ENCODE peak calls at places on chromosomes 3 and 15, in five cellular contexts. J, Q, F, K and L are unnamed samples.
A peak's percentile ranks its signal among the peaks of the same experiment; 100 is the strongest.

GRCh38 chr3:136152176-136152843 is 43.8 kb downstream of the MSL2 start:
- DNase-seq in J (no peak), Q (no peak), F (no peak), K (peak; percentile 28), L (no peak)

GRCh38 chr3:195001961-195002861 is 268.7 kb downstream of the XXYLT1 start:
- DNase-seq in J (peak; percentile 80), Q (peak; percentile 65), F (peak; percentile 18), K (peak; percentile 36), L (peak; percentile 82)

GRCh38 chr3:73687081-73688004 is 62.6 kb upstream of the PDZRN3 start:
- DNase-seq in J (no peak), Q (no peak), F (no peak), K (peak; percentile 59), L (no peak)

GRCh38 chr15:56052389-56053045 is 59.1 kb upstream of the NEDD4 start:
- DNase-seq in J (peak; percentile 56), Q (peak; percentile 13), F (no peak), K (peak; percentile 77), L (peak; percentile 60)

GRCh38 chr3:153443961-153444360 is 281.9 kb downstream of the RAP2B start:
- DNase-seq in J (peak; percentile 18), Q (peak; percentile 5), F (no peak), K (peak; percentile 25), L (peak; percentile 65)

GRCh38 chr3:45679805-45680204 is 9.4 kb upstream of the SACM1L start:
- DNase-seq in J (no peak), Q (no peak), F (no peak), K (no peak), L (no peak)

GRCh38 chr3:64686446-64686908 is 1.3 kb downstream of the ADAMTS9 start:
- DNase-seq in J (peak; percentile 77), Q (peak; percentile 18), F (peak; percentile 63), K (no peak), L (peak; percentile 16)

GRCh38 chr3:47780727-47781325 is 867 bp downstream of the SMARCC1 start:
- DNase-seq in J (peak; percentile 72), Q (peak; percentile 44), F (peak; percentile 37), K (peak; percentile 36), L (no peak)

GRCh38 chr3:141368925-141369794 is 856 bp downstream of the ZBTB38 start:
- DNase-seq in J (peak; percentile 77), Q (no peak), F (no peak), K (peak; percentile 90), L (peak; percentile 5)

GRCh38 chr3:143507735-143508580 is 340.3 kb downstream of the SLC9A9 start:
- DNase-seq in J (no peak), Q (no peak), F (no peak), K (peak; percentile 70), L (no peak)

GRCh38 chr15:67520276-67520975 is 505 bp upstream of the C15orf61 start:
- DNase-seq in J (no peak), Q (no peak), F (no peak), K (peak; percentile 40), L (no peak)

GRCh38 chr3:111045564-111045963 is 26.1 kb upstream of the NECTIN3 start:
- DNase-seq in J (no peak), Q (no peak), F (no peak), K (peak; percentile 4), L (no peak)

GRCh38 chr15:44029003-44029402 is 166.1 kb downstream of the FRMD5 start:
- DNase-seq in J (peak; percentile 73), Q (no peak), F (no peak), K (no peak), L (no peak)

GRCh38 chr15:96564546-96564945 is 234.0 kb downstream of the NR2F2 start:
- DNase-seq in J (no peak), Q (no peak), F (no peak), K (no peak), L (no peak)

GRCh38 chr3:32443471-32443870 is 51.8 kb downstream of the CMTM7 start:
- DNase-seq in J (peak; percentile 96), Q (no peak), F (no peak), K (peak; percentile 39), L (no peak)

GRCh38 chr15:66859688-66860253 is 157.7 kb downstream of the SMAD6 start:
- DNase-seq in J (no peak), Q (no peak), F (no peak), K (no peak), L (no peak)

GRCh38 chr15:77185242-77185785 is 114.4 kb upstream of the TSPAN3 start:
- DNase-seq in J (peak; percentile 29), Q (no peak), F (no peak), K (no peak), L (no peak)

GRCh38 chr15:75745305-75745704 is 32.7 kb upstream of the CSPG4 start:
- DNase-seq in J (no peak), Q (no peak), F (no peak), K (no peak), L (no peak)

GRCh38 chr3:112470791-112471190 is 28.5 kb downstream of the BTLA start:
- DNase-seq in J (no peak), Q (no peak), F (no peak), K (no peak), L (no peak)

DNA sequence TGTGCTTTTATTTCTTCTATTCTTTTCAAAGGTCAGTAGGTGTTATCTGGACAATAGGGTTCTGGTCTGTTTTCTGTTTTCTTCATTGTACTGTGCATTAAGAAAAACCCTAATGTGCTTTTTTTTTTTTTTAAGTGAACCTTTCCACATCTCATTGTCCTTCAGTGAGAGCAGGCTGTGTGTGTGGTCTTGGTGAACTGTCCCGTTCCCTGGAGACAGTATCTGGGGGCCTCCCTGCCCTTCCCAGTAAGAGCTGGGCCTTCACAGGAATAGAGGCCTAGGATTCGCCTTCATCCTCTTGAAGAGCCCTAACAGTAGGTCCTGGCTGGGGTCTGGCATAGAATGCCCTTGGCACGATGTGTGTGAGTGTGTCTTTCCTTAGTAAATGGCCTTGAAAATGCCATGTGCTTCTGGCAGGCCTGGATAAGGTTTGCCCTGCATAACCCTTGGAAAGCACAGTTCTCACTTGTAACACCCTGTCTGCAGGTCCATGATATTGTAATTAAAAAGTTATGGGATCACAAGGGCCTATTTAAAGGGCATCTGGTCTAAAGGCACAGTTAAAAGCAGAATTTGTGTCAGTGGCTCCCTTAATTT is 81.2 kb downstream of the IGF1R start:
- DNase-seq in J (peak; percentile 44), Q (no peak), F (no peak), K (no peak), L (no peak)
- H3K9ac ChIP-seq in J (no peak overlapping the region), Q (no peak overlapping the region), F (no peak overlapping the region), K (no peak overlapping the region), L (no peak overlapping the region)

GRCh38 chr3:5145120-5145519 is 23.0 kb downstream of the ARL8B start:
- DNase-seq in J (no peak), Q (no peak), F (no peak), K (no peak), L (no peak)
- H3K9me3 ChIP-seq in J (no peaks in the 10 kb centered on the region), Q (no peaks in the 10 kb centered on the region), F (peaks cover 5% of the 10 kb centered on the region), K (no peaks in the 10 kb centered on the region), L (no peaks in the 10 kb centered on the region)

GRCh38 chr15:70098461-70099166 is 897 bp upstream of the TLE3 start:
- DNase-seq in J (peak; percentile 48), Q (peak; percentile 86), F (peak; percentile 76), K (peak; percentile 33), L (peak; percentile 24)
- H3K9ac ChIP-seq in J (peak overlapping the region; percentile 83), Q (peak overlapping the region; percentile 94), F (peak overlapping the region; percentile 85), K (peak overlapping the region; percentile 68), L (peak overlapping the region; percentile 99)

DNA sequence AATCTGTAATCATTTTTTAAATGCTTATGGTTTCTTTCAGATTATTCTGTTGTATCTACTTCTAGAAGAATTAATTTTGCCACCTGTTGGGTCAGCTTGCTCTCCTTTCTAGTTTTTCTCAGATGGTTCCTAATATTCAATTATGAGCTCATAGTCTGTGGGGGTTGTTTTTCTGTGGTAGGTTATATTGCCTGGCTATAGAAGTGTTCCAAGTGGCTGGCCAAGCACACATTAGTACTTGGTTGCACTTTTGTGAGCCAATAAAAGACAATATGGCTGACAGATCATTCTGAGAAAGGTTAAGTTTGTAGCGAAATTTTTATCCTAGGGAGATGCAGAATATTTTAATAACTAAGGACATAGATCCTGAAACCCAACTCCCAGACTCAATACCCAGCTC is 31.8 kb upstream of the FSIP1 start:
- DNase-seq in J (no peak), Q (no peak), F (no peak), K (no peak), L (no peak)
- H3K9me3 ChIP-seq in J (no peaks in the 10 kb centered on the region), Q (no peaks in the 10 kb centered on the region), F (no peaks in the 10 kb centered on the region), K (no peaks in the 10 kb centered on the region), L (no peaks in the 10 kb centered on the region)

DNA sequence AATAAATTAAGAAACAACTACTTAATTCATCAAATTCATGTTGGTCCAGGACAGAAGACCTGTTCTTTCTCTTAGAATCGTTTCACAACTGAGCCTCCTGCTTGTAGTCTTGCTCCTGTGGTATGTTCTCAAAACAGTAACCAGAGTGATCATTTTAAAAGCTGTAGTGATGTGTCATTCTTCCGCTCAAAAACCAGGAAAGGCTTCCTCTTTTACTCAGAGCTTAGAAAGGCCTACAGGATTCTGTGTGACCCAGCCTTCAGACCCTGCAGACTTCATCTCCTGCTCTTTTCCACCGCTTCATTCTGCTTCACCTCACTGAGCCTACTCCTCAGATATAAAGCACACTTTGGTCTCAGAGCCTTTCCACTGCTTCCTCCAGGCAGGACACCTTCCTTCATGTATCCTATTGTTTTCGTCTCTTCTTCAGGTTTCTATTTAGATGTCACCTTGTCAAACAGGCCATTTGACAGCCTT is 22.7 kb downstream of the ST6GAL1 start:
- DNase-seq in J (peak; percentile 79), Q (no peak), F (no peak), K (no peak), L (no peak)
- H3K9ac ChIP-seq in J (peak overlapping the region; percentile 21), Q (no peak overlapping the region), F (no peak overlapping the region), K (no peak overlapping the region), L (no peak overlapping the region)

GRCh38 chr15:46450112-46450809 is 815.4 kb downstream of the SQOR start:
- DNase-seq in J (no peak), Q (peak; percentile 71), F (no peak), K (no peak), L (no peak)
- H3K9me3 ChIP-seq in J (no peaks in the 10 kb centered on the region), Q (peaks cover 44% of the 10 kb centered on the region), F (no peaks in the 10 kb centered on the region), K (no peaks in the 10 kb centered on the region), L (no peaks in the 10 kb centered on the region)

GRCh38 chr15:85766007-85766831 is 28.5 kb downstream of the KLHL25 start:
- DNase-seq in J (no peak), Q (no peak), F (no peak), K (no peak), L (no peak)

GRCh38 chr15:85764304-85764633 is 30.5 kb downstream of the KLHL25 start:
- DNase-seq in J (no peak), Q (no peak), F (no peak), K (no peak), L (no peak)

GRCh38 chr15:85763157-85763556 is 31.6 kb downstream of the KLHL25 start:
- DNase-seq in J (no peak), Q (no peak), F (no peak), K (no peak), L (no peak)

GRCh38 chr15:85763557-85764303 is 31.0 kb downstream of the KLHL25 start:
- DNase-seq in J (no peak), Q (no peak), F (no peak), K (no peak), L (no peak)

DNA sequence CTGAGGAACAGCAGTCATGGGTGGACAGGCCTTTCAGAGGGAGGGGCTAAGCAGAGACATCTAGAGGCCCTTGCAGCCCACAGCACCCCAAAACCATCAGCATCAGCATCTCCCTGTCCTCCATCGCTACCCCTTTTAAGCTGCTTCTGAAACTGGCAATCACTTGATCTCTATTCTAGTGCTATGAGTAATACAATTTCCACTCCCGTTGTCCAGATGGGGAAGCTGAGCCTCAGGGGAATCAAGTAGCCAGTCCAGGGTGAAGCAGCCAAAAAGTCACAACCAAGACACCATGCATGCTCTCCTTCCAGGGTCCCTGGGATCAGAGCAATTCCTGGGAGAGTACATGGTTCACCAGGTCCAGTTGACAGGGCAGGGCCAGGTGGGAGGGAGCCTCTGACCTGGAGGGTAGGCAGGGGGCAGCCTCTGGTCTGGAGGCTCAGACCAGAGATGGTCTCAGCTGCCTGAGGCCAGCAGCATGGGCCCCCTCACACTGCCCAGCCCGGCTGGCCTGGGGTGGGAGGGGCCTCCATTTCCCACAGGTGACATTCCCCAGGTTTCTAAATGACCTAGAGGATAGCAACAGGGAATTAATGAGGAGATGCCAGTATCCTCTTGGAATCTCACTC is 30.0 kb downstream of the KLHL25 start:
- DNase-seq in J (no peak), Q (no peak), F (no peak), K (no peak), L (no peak)
- H3K9ac ChIP-seq in J (no peak overlapping the region), Q (no peak overlapping the region), F (peak overlapping the region; percentile 13), K (no peak overlapping the region), L (no peak overlapping the region)